ENCODE peak calls at places on chromosomes 2 and 18, in five cellular contexts. U is NCI-H2107, V is mucosa of gallbladder, W is Ammon's horn, D is mesendoderm. O is an unnamed sample.

GRCh38 chr2:222594679-222595078 is 61.2 kb downstream of the FARSB start:
- DNase-seq in W (peak), V (no peak), D (no peak), U (no peak), O (no peak)

GRCh38 chr18:46402396-46402795 is 254.6 kb downstream of the LOXHD1 start:
- DNase-seq in V (no peak), D (no peak), W (no peak), U (no peak), O (no peak)

GRCh38 chr2:135490381-135490780 is 40.6 kb downstream of the ZRANB3 start:
- DNase-seq in D (peak), U (no peak), W (no peak), V (no peak), O (no peak)

GRCh38 chr18:23992119-23992940 is 22.2 kb upstream of the TTC39C start:
- DNase-seq in D (no peak), W (peak), U (no peak), V (no peak), O (peak)

GRCh38 chr2:234463626-234464290 is 33.1 kb downstream of the ARL4C start:
- DNase-seq in D (no peak), U (peak), V (peak), W (no peak), O (peak)

GRCh38 chr2:174331731-174332606 is 2.8 kb upstream of the SP9 start:
- DNase-seq in D (no peak), V (no peak), W (no peak), U (no peak), O (no peak)

GRCh38 chr2:23606968-23607367 is 222.0 kb downstream of the KLHL29 start:
- DNase-seq in D (no peak), V (no peak), W (no peak), U (no peak), O (no peak)

GRCh38 chr2:26805241-26805676 is 19.4 kb downstream of the CENPA start:
- DNase-seq in W (no peak), V (no peak), D (no peak), U (no peak), O (no peak)

GRCh38 chr2:75703617-75704016 is 7.1 kb downstream of the GCFC2 start:
- DNase-seq in V (no peak), D (no peak), U (no peak), W (no peak), O (no peak)

GRCh38 chr18:54296017-54296416 is 26.7 kb downstream of the POLI start:
- DNase-seq in W (no peak), D (peak), U (no peak), V (no peak), O (no peak)

GRCh38 chr2:153497938-153498629 is 19.5 kb upstream of the RPRM start:
- DNase-seq in W (no peak), V (no peak), U (no peak), D (no peak), O (no peak)

GRCh38 chr2:159640176-159640575 is 23.8 kb upstream of the BAZ2B start:
- DNase-seq in U (no peak), V (no peak), D (no peak), W (no peak), O (no peak)